ENCODE peak calls at places on chromosomes 16 and 17, in eight cellular contexts. One of them, this sample, is unnamed.

GRCh38 chr17:63476857-63477470 is at the start of gene ACE:
- DNase-seq in HFF-Myc: no peak
- DNase-seq in fibroblast of lung: peak
- DNase-seq in cardiac muscle cell: peak
- DNase-seq in RWPE1: no peak
- DNase-seq in PC-3: peak
- DNase-seq in tibial artery: no peak
- DNase-seq in K562: peak
- DNase-seq in this sample: no peak

GRCh38 chr17:30005709-30006320 is 64.4 kb downstream of the EFCAB5 start:
- DNase-seq in HFF-Myc: no peak
- DNase-seq in fibroblast of lung: peak
- DNase-seq in cardiac muscle cell: peak
- DNase-seq in RWPE1: peak
- DNase-seq in PC-3: peak
- DNase-seq in tibial artery: no peak
- DNase-seq in K562: no peak
- DNase-seq in this sample: no peak

GRCh38 chr16:50712568-50712914 is 19.1 kb downstream of the NOD2 start:
- DNase-seq in HFF-Myc: no peak
- DNase-seq in fibroblast of lung: no peak
- DNase-seq in cardiac muscle cell: peak
- DNase-seq in RWPE1: no peak
- DNase-seq in PC-3: no peak
- DNase-seq in tibial artery: no peak
- DNase-seq in K562: no peak
- DNase-seq in this sample: no peak

GRCh38 chr16:78310990-78311561 is 211.6 kb downstream of the WWOX start:
- DNase-seq in HFF-Myc: no peak
- DNase-seq in fibroblast of lung: peak
- DNase-seq in cardiac muscle cell: no peak
- DNase-seq in RWPE1: no peak
- DNase-seq in PC-3: no peak
- DNase-seq in tibial artery: no peak
- DNase-seq in K562: no peak
- DNase-seq in this sample: no peak

GRCh38 chr16:9049241-9049640 is 42.2 kb upstream of the HAPSTR1 start:
- DNase-seq in HFF-Myc: no peak
- DNase-seq in fibroblast of lung: peak
- DNase-seq in cardiac muscle cell: peak
- DNase-seq in RWPE1: no peak
- DNase-seq in PC-3: peak
- DNase-seq in tibial artery: no peak
- DNase-seq in K562: no peak
- DNase-seq in this sample: no peak

GRCh38 chr17:82832881-82833475 is 6.8 kb downstream of the ZNF750 start:
- DNase-seq in HFF-Myc: no peak
- DNase-seq in fibroblast of lung: no peak
- DNase-seq in cardiac muscle cell: no peak
- DNase-seq in RWPE1: no peak
- DNase-seq in PC-3: no peak
- DNase-seq in tibial artery: no peak
- DNase-seq in K562: no peak
- DNase-seq in this sample: no peak

GRCh38 chr17:37744961-37745800 is at the start of gene HNF1B:
- DNase-seq in HFF-Myc: no peak
- DNase-seq in fibroblast of lung: no peak
- DNase-seq in cardiac muscle cell: no peak
- DNase-seq in RWPE1: no peak
- DNase-seq in PC-3: peak
- DNase-seq in tibial artery: no peak
- DNase-seq in K562: no peak
- DNase-seq in this sample: no peak

GRCh38 chr16:10862432-10862831 is 14.6 kb upstream of the CIITA start:
- DNase-seq in HFF-Myc: no peak
- DNase-seq in fibroblast of lung: peak
- DNase-seq in cardiac muscle cell: peak
- DNase-seq in RWPE1: peak
- DNase-seq in PC-3: peak
- DNase-seq in tibial artery: peak
- DNase-seq in K562: no peak
- DNase-seq in this sample: no peak

GRCh38 chr17:29677139-29677834 is 54.6 kb upstream of the CORO6 start:
- DNase-seq in HFF-Myc: no peak
- DNase-seq in fibroblast of lung: no peak
- DNase-seq in cardiac muscle cell: peak
- DNase-seq in RWPE1: no peak
- DNase-seq in PC-3: no peak
- DNase-seq in tibial artery: peak
- DNase-seq in K562: no peak
- DNase-seq in this sample: no peak

GRCh38 chr16:9599415-9600110 is 508.1 kb downstream of the HAPSTR1 start:
- DNase-seq in HFF-Myc: no peak
- DNase-seq in fibroblast of lung: no peak
- DNase-seq in cardiac muscle cell: no peak
- DNase-seq in RWPE1: no peak
- DNase-seq in PC-3: no peak
- DNase-seq in tibial artery: no peak
- DNase-seq in K562: no peak
- DNase-seq in this sample: no peak

GRCh38 chr17:73770115-73770848 is 126.0 kb upstream of the SDK2 start:
- DNase-seq in HFF-Myc: peak
- DNase-seq in fibroblast of lung: peak
- DNase-seq in cardiac muscle cell: peak
- DNase-seq in RWPE1: peak
- DNase-seq in PC-3: peak
- DNase-seq in tibial artery: peak
- DNase-seq in K562: no peak
- DNase-seq in this sample: peak

GRCh38 chr16:86170720-86171119 is 271.8 kb downstream of the IRF8 start:
- DNase-seq in HFF-Myc: no peak
- DNase-seq in fibroblast of lung: no peak
- DNase-seq in cardiac muscle cell: no peak
- DNase-seq in RWPE1: no peak
- DNase-seq in PC-3: no peak
- DNase-seq in tibial artery: no peak
- DNase-seq in K562: no peak
- DNase-seq in this sample: no peak

GRCh38 chr17:58153046-58153445 is 4.9 kb downstream of the OR4D1 start:
- DNase-seq in HFF-Myc: no peak
- DNase-seq in fibroblast of lung: no peak
- DNase-seq in cardiac muscle cell: no peak
- DNase-seq in RWPE1: no peak
- DNase-seq in PC-3: no peak
- DNase-seq in tibial artery: no peak
- DNase-seq in K562: no peak
- DNase-seq in this sample: no peak

GRCh38 chr16:87541004-87541881 is 48.4 kb upstream of the ZCCHC14 start:
- DNase-seq in HFF-Myc: no peak
- DNase-seq in fibroblast of lung: peak
- DNase-seq in cardiac muscle cell: peak
- DNase-seq in RWPE1: no peak
- DNase-seq in PC-3: peak
- DNase-seq in tibial artery: peak
- DNase-seq in K562: no peak
- DNase-seq in this sample: no peak

GRCh38 chr16:84228321-84228838 is 11.4 kb downstream of the KCNG4 start:
- DNase-seq in HFF-Myc: peak
- DNase-seq in fibroblast of lung: peak
- DNase-seq in cardiac muscle cell: peak
- DNase-seq in RWPE1: peak
- DNase-seq in PC-3: peak
- DNase-seq in tibial artery: peak
- DNase-seq in K562: peak
- DNase-seq in this sample: peak

GRCh38 chr17:40188694-40189093 is 11.4 kb downstream of the RAPGEFL1 start:
- DNase-seq in HFF-Myc: no peak
- DNase-seq in fibroblast of lung: no peak
- DNase-seq in cardiac muscle cell: no peak
- DNase-seq in RWPE1: no peak
- DNase-seq in PC-3: no peak
- DNase-seq in tibial artery: no peak
- DNase-seq in K562: no peak
- DNase-seq in this sample: no peak

GRCh38 chr17:40191237-40192208 is 14.3 kb downstream of the RAPGEFL1 start:
- DNase-seq in HFF-Myc: peak
- DNase-seq in fibroblast of lung: peak
- DNase-seq in cardiac muscle cell: peak
- DNase-seq in RWPE1: peak
- DNase-seq in PC-3: peak
- DNase-seq in tibial artery: peak
- DNase-seq in K562: peak
- DNase-seq in this sample: peak

GRCh38 chr17:40192961-40193360 is 15.7 kb downstream of the RAPGEFL1 start:
- DNase-seq in HFF-Myc: no peak
- DNase-seq in fibroblast of lung: no peak
- DNase-seq in cardiac muscle cell: no peak
- DNase-seq in RWPE1: no peak
- DNase-seq in PC-3: no peak
- DNase-seq in tibial artery: no peak
- DNase-seq in K562: no peak
- DNase-seq in this sample: no peak

GRCh38 chr17:40187238-40187637 is 10.0 kb downstream of the RAPGEFL1 start:
- DNase-seq in HFF-Myc: no peak
- DNase-seq in fibroblast of lung: no peak
- DNase-seq in cardiac muscle cell: no peak
- DNase-seq in RWPE1: no peak
- DNase-seq in PC-3: no peak
- DNase-seq in tibial artery: no peak
- DNase-seq in K562: no peak
- DNase-seq in this sample: no peak

GRCh38 chr17:40190197-40191021 is 13.1 kb downstream of the RAPGEFL1 start:
- DNase-seq in HFF-Myc: no peak
- DNase-seq in fibroblast of lung: no peak
- DNase-seq in cardiac muscle cell: no peak
- DNase-seq in RWPE1: no peak
- DNase-seq in PC-3: peak
- DNase-seq in tibial artery: no peak
- DNase-seq in K562: peak
- DNase-seq in this sample: no peak
- TF ChIP-seq CTCF in HFF-Myc: peak
- TF ChIP-seq CTCF in fibroblast of lung: peak
- TF ChIP-seq CTCF in cardiac muscle cell: peak
- TF ChIP-seq CTCF in RWPE1: no peak
- TF ChIP-seq CTCF in PC-3: peak
- TF ChIP-seq CTCF in tibial artery: peak
- TF ChIP-seq CTCF in K562: peak
- TF ChIP-seq CTCF in this sample: no peak

DNA sequence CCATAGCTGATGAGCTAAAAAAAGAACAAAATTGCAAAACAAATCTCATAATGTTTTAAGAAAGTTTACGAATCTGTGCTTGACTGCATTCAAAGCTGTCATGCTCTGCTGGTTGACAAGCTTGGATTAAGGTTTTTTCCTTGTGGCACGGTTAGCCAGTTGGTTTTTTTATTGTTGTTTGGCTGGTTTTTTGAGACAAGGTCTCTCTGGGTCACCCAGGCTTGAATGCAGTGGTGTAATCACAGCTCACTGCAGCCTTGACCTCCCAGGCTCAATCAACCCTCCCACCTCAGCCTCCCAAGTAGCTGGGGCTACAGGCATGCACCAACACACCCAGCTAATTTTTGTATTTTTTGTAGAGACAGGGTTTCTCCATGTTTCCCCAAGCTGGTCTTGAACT is 45.7 kb downstream of the PHKB start:
- DNase-seq in HFF-Myc: no peak
- DNase-seq in fibroblast of lung: no peak
- DNase-seq in cardiac muscle cell: no peak
- DNase-seq in RWPE1: no peak
- DNase-seq in PC-3: no peak
- DNase-seq in tibial artery: no peak
- DNase-seq in K562: no peak
- DNase-seq in this sample: no peak
- TF ChIP-seq CTCF in HFF-Myc: no peak
- TF ChIP-seq CTCF in fibroblast of lung: no peak
- TF ChIP-seq CTCF in cardiac muscle cell: no peak
- TF ChIP-seq CTCF in RWPE1: no peak
- TF ChIP-seq CTCF in PC-3: no peak
- TF ChIP-seq CTCF in tibial artery: no peak
- TF ChIP-seq CTCF in K562: no peak
- TF ChIP-seq CTCF in this sample: no peak

DNA sequence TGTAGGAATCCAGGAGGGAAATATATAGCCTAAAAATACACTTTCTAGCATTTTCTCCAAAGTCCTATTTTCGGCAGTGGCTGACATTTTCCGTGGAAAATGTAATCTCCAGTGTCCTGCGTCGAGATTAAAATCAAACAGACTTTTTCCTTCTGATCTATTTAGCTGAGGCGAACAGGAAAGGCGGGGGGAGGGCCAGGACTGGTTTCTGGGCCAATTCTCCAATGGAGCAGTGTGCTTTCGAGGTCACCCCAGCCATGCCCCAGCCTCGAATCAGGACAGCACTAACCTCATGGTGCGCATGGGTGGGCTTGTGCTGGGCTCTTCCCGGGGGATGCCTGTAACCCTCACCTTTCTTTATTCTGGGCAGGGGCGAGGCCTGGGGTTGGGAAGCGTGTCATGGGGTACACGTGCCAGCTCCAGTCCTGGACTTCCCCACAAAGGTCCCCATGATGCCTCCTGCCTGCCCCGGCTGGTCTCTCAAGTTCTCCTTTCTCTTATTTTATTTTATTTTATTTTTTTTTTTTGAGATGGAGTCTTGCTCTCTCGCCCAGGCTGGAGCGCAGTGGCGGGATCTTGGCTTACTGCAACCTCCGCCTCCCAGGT is 8.8 kb downstream of the ATP2A3 start:
- DNase-seq in HFF-Myc: no peak
- DNase-seq in fibroblast of lung: no peak
- DNase-seq in cardiac muscle cell: no peak
- DNase-seq in RWPE1: no peak
- DNase-seq in PC-3: no peak
- DNase-seq in tibial artery: no peak
- DNase-seq in K562: no peak
- DNase-seq in this sample: no peak
- TF ChIP-seq CTCF in HFF-Myc: no peak
- TF ChIP-seq CTCF in fibroblast of lung: no peak
- TF ChIP-seq CTCF in cardiac muscle cell: no peak
- TF ChIP-seq CTCF in RWPE1: no peak
- TF ChIP-seq CTCF in PC-3: no peak
- TF ChIP-seq CTCF in tibial artery: no peak
- TF ChIP-seq CTCF in K562: no peak
- TF ChIP-seq CTCF in this sample: no peak

DNA sequence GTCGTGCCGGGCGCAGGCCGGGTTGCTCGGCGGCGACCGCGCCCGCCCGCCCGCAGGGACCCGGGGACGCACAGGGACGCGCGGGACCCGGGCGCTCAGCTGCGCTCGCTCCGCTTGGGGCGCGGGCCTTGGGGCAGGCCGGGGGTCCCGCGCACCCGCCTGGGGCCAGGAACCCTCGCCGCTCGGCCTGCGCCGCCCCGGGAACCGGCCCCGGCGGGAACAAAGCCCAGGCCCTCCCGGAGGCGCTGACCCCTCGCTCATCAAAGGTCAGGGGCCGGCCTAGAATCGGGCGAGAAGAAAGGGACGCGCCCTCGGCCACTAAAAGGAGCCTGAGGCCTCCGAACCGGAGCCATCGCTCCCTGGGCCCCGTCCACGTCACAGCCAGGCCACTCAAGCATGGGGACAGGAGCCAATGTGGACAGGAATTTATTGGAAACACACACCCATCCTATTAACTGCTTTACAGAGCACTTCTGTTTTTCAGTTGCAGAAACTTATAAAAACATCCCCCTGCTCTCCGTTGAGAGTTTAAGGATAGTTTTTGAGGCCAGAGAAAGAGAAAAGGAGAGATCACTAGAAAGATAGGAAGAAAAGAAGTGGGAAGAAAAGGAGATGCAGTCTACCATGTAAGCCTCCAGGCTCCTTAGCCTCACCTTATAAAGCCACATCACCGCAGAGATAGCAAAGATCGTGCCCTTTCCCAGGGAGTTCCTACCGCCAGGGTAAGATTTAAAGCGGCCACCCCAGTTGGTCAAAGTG is 543 bp upstream of the ZFHX3 start:
- DNase-seq in HFF-Myc: no peak
- DNase-seq in fibroblast of lung: no peak
- DNase-seq in cardiac muscle cell: peak
- DNase-seq in RWPE1: no peak
- DNase-seq in PC-3: peak
- DNase-seq in tibial artery: peak
- DNase-seq in K562: no peak
- DNase-seq in this sample: no peak
- TF ChIP-seq CTCF in HFF-Myc: no peak
- TF ChIP-seq CTCF in fibroblast of lung: no peak
- TF ChIP-seq CTCF in cardiac muscle cell: no peak
- TF ChIP-seq CTCF in RWPE1: peak
- TF ChIP-seq CTCF in PC-3: no peak
- TF ChIP-seq CTCF in tibial artery: no peak
- TF ChIP-seq CTCF in K562: no peak
- TF ChIP-seq CTCF in this sample: no peak